ENCODE peak calls at places on chromosomes 12 and 14, in seven cellular contexts. T is HT-29; J is NAMALWA; V is EL; G is posterior vena cava; B is naive thymus-derived CD8-positive, alpha-beta T cell; H is GM19239. P is an unnamed sample.
A peak's percentile ranks its signal among the peaks of the same experiment; 100 is the strongest.

GRCh38 chr12:70852416-70853150 is 68.0 kb downstream of the PTPRR start:
- DNase-seq in T (no peak), J (no peak), V (no peak), G (no peak), B (no peak), H (no peak), P (no peak)

GRCh38 chr12:25935355-25936144 is 22.9 kb upstream of the RASSF8 start:
- DNase-seq in T (no peak), J (no peak), V (peak; percentile 13), G (no peak), B (no peak), H (no peak), P (no peak)

GRCh38 chr12:104827587-104827986 is 130.5 kb downstream of the SLC41A2 start:
- DNase-seq in T (no peak), J (no peak), V (no peak), G (no peak), B (no peak), H (no peak), P (no peak)

GRCh38 chr12:118741196-118741595 is 240.1 kb upstream of the SRRM4 start:
- DNase-seq in T (no peak), J (no peak), V (no peak), G (no peak), B (no peak), H (no peak), P (no peak)

GRCh38 chr12:63917864-63918742 is 73.6 kb downstream of the SRGAP1 start:
- DNase-seq in T (peak; percentile 41), J (peak; percentile 26), V (peak; percentile 98), G (no peak), B (no peak), H (no peak), P (no peak)

GRCh38 chr12:23066095-23066494 is 441.1 kb downstream of the ETNK1 start:
- DNase-seq in T (no peak), J (no peak), V (no peak), G (no peak), B (no peak), H (no peak), P (no peak)

GRCh38 chr12:131221061-131221945 is 267.6 kb downstream of the ADGRD1 start:
- DNase-seq in T (no peak), J (no peak), V (no peak), G (peak; percentile 68), B (no peak), H (no peak), P (no peak)

GRCh38 chr12:71691504-71692129 is 5.7 kb downstream of the TMEM19 start:
- DNase-seq in T (no peak), J (peak; percentile 44), V (no peak), G (no peak), B (no peak), H (no peak), P (no peak)

GRCh38 chr12:127191124-127191523 is 1075.8 kb upstream of the TMEM132C start:
- DNase-seq in T (no peak), J (no peak), V (peak; percentile 68), G (no peak), B (no peak), H (no peak), P (no peak)

GRCh38 chr14:73754911-73755360 is 40.8 kb upstream of the PNMA1 start:
- DNase-seq in T (peak; percentile 44), J (no peak), V (peak; percentile 61), G (no peak), B (no peak), H (no peak), P (no peak)

GRCh38 chr12:54418441-54419087 is 502 bp downstream of the ITGA5 start:
- DNase-seq in T (no peak), J (no peak), V (no peak), G (peak; percentile 76), B (no peak), H (no peak), P (no peak)

GRCh38 chr12:120959111-120959878 is 19.0 kb upstream of the HNF1A start:
- DNase-seq in T (no peak), J (no peak), V (no peak), G (no peak), B (no peak), H (no peak), P (no peak)

GRCh38 chr14:50830044-50830931 is 674 bp downstream of the NIN start:
- DNase-seq in T (peak; percentile 40), J (peak; percentile 68), V (peak; percentile 56), G (peak; percentile 87), B (peak; percentile 65), H (no peak), P (peak; percentile 53)